ENCODE peak calls at places on chromosomes 2 and 18, in ten cellular contexts. R is astrocyte of the spinal cord; E is memory B cell; Z is K562; O is fibroblast of the conjunctiva; C is AML-193; S is Peyer's patch; K is stimulated activated CD4-positive, alpha-beta T cell treated with anti-CD3 and anti-CD28 coated beads, Interleukin-2, amount 100 ng/mL, for 4 hours; A is psoas muscle; B is stimulated activated CD8-positive, alpha-beta memory T cell treated with anti-CD3 and anti-CD28 coated beads, Interleukin-4, amount 100 ng/mL, for 1 hour. V is an unnamed sample.

GRCh38 chr2:171793691-171794678 is 100.1 kb downstream of the SLC25A12 start:
- DNase-seq in E (no peak), B (no peak), S (no peak), C (no peak), A (no peak), R (peak), Z (no peak), K (no peak), O (no peak), V (no peak)

GRCh38 chr2:95034221-95034620 is 8.7 kb downstream of the MAL start:
- DNase-seq in B (no peak), S (no peak), A (no peak), K (no peak), E (no peak), C (no peak), O (no peak), R (no peak), Z (no peak), V (no peak)

GRCh38 chr18:69866250-69866649 is 81.4 kb downstream of the CD226 start:
- DNase-seq in R (no peak), C (no peak), A (no peak), K (no peak), B (no peak), S (no peak), E (no peak), O (no peak), Z (no peak), V (no peak)

GRCh38 chr2:10331702-10332401 is 29.1 kb downstream of the HPCAL1 start:
- DNase-seq in B (no peak), R (no peak), K (peak), Z (no peak), S (no peak), E (peak), C (peak), O (no peak), A (no peak), V (no peak)

GRCh38 chr2:105488198-105488757 is 89.4 kb upstream of the FHL2 start:
- DNase-seq in B (no peak), S (no peak), K (no peak), O (no peak), C (no peak), Z (no peak), E (no peak), R (no peak), A (peak), V (no peak)

GRCh38 chr18:74378179-74378682 is 62.6 kb downstream of the C18orf63 start:
- DNase-seq in B (no peak), C (peak), S (no peak), E (no peak), Z (no peak), R (no peak), O (no peak), K (no peak), A (peak), V (no peak)

GRCh38 chr2:195388024-195388423 is 269.0 kb upstream of the SLC39A10 start:
- DNase-seq in A (no peak), Z (no peak), K (no peak), E (no peak), S (no peak), B (no peak), C (no peak), O (no peak), R (no peak), V (no peak)

GRCh38 chr2:200454839-200455801 is 54.7 kb downstream of the KCTD18 start:
- DNase-seq in O (no peak), A (no peak), C (no peak), S (no peak), E (no peak), Z (no peak), B (no peak), R (peak), K (no peak), V (no peak)

GRCh38 chr2:179657068-179657467 is 204.3 kb downstream of the ZNF385B start:
- DNase-seq in C (no peak), K (no peak), B (no peak), E (no peak), Z (no peak), R (no peak), A (no peak), S (no peak), O (no peak), V (no peak)

GRCh38 chr2:14134737-14135136 is 497.8 kb upstream of the LRATD1 start:
- DNase-seq in O (no peak), E (no peak), K (no peak), S (no peak), R (no peak), Z (no peak), C (no peak), B (no peak), A (no peak), V (no peak)

GRCh38 chr18:8460748-8461147 is 148.5 kb upstream of the RAB12 start:
- DNase-seq in Z (no peak), K (no peak), R (no peak), A (no peak), C (no peak), O (no peak), E (no peak), B (no peak), S (no peak), V (no peak)

GRCh38 chr18:48806551-48807261 is 144.1 kb downstream of the SMAD7 start:
- DNase-seq in A (no peak), R (peak), O (no peak), C (no peak), K (no peak), E (no peak), S (no peak), B (no peak), Z (peak), V (no peak)

GRCh38 chr2:178811901-178812300 is 4.7 kb upstream of the TTN start:
- DNase-seq in O (no peak), K (no peak), C (no peak), Z (no peak), R (peak), E (no peak), S (no peak), A (no peak), B (no peak), V (no peak)

GRCh38 chr18:37935086-37935485 is 369.5 kb upstream of the CELF4 start:
- DNase-seq in O (no peak), B (no peak), R (no peak), S (no peak), C (no peak), E (no peak), A (no peak), Z (no peak), K (no peak), V (no peak)

GRCh38 chr2:64952113-64952895 is 36.9 kb upstream of the SLC1A4 start:
- DNase-seq in Z (no peak), E (no peak), R (peak), S (no peak), O (no peak), K (no peak), A (no peak), C (no peak), B (no peak), V (no peak)

GRCh38 chr2:241391892-241392665 is 36.0 kb downstream of the FARP2 start:
- DNase-seq in C (no peak), K (no peak), B (no peak), S (no peak), Z (no peak), A (no peak), R (peak), E (no peak), O (peak), V (no peak)

GRCh38 chr2:118351796-118352195 is 263.5 kb downstream of the INSIG2 start:
- DNase-seq in K (no peak), R (no peak), E (no peak), O (no peak), A (no peak), S (no peak), Z (no peak), C (no peak), B (no peak), V (no peak)

GRCh38 chr2:237920673-237921072 is 46.1 kb upstream of the UBE2F start:
- DNase-seq in O (no peak), R (no peak), B (no peak), E (no peak), A (no peak), S (no peak), Z (no peak), K (no peak), C (no peak), V (no peak)

GRCh38 chr2:215465246-215465645 is 29.4 kb upstream of the FN1 start:
- DNase-seq in R (no peak), B (no peak), K (no peak), S (no peak), Z (no peak), A (no peak), O (no peak), C (no peak), E (no peak), V (no peak)

GRCh38 chr2:219541611-219542180 is 1.9 kb downstream of the CHPF start:
- DNase-seq in Z (peak), A (peak), E (peak), B (peak), K (peak), C (peak), R (peak), S (peak), O (no peak), V (peak)

GRCh38 chr2:237403024-237403882 is 10.7 kb downstream of the COL6A3 start:
- DNase-seq in E (no peak), K (no peak), S (no peak), C (no peak), O (peak), R (peak), Z (no peak), A (peak), B (no peak), V (no peak)